ENCODE peak calls at places on chromosomes 7 and 10, in ten cellular contexts. One of them, this sample, is unnamed.

GRCh38 chr10:77428776-77429395 is 208.7 kb downstream of the KCNMA1 start:
- DNase-seq in spleen: no peak
- DNase-seq in AG09309: peak; percentile 68
- DNase-seq in astrocyte: peak; percentile 64
- DNase-seq in PC-9: no peak
- DNase-seq in IMR-90: peak; percentile 82
- DNase-seq in fibroblast of lung: peak; percentile 75
- DNase-seq in fibroblast of villous mesenchyme: peak; percentile 85
- DNase-seq in HFF-Myc: no peak
- DNase-seq in colonic mucosa: peak; percentile 29
- DNase-seq in this sample: peak; percentile 68

GRCh38 chr7:43648725-43649406 is 66.0 kb downstream of the STK17A start:
- DNase-seq in spleen: peak; percentile 91
- DNase-seq in fibroblast of villous mesenchyme: peak; percentile 72
- DNase-seq in IMR-90: peak; percentile 85
- DNase-seq in fibroblast of lung: peak; percentile 69
- DNase-seq in colonic mucosa: peak; percentile 48
- DNase-seq in AG09309: peak; percentile 67
- DNase-seq in HFF-Myc: peak; percentile 76
- DNase-seq in PC-9: no peak
- DNase-seq in astrocyte: peak; percentile 97
- DNase-seq in this sample: peak; percentile 48

GRCh38 chr7:141354251-141354650 is 197.0 kb upstream of the AGK start:
- DNase-seq in PC-9: no peak
- DNase-seq in IMR-90: peak; percentile 8
- DNase-seq in HFF-Myc: no peak
- DNase-seq in AG09309: no peak
- DNase-seq in astrocyte: peak; percentile 93
- DNase-seq in colonic mucosa: no peak
- DNase-seq in fibroblast of villous mesenchyme: peak; percentile 33
- DNase-seq in spleen: no peak
- DNase-seq in fibroblast of lung: peak; percentile 76
- DNase-seq in this sample: no peak

GRCh38 chr7:2510909-2511768 is 8.4 kb upstream of the LFNG start:
- DNase-seq in fibroblast of lung: no peak
- DNase-seq in colonic mucosa: peak; percentile 70
- DNase-seq in IMR-90: no peak
- DNase-seq in fibroblast of villous mesenchyme: peak; percentile 26
- DNase-seq in HFF-Myc: no peak
- DNase-seq in astrocyte: no peak
- DNase-seq in AG09309: no peak
- DNase-seq in spleen: peak; percentile 94
- DNase-seq in PC-9: no peak
- DNase-seq in this sample: no peak

GRCh38 chr10:4652111-4653010 is 173.6 kb upstream of the AKR1E2 start:
- DNase-seq in PC-9: no peak
- DNase-seq in IMR-90: no peak
- DNase-seq in fibroblast of lung: no peak
- DNase-seq in colonic mucosa: no peak
- DNase-seq in HFF-Myc: no peak
- DNase-seq in astrocyte: no peak
- DNase-seq in AG09309: no peak
- DNase-seq in spleen: no peak
- DNase-seq in fibroblast of villous mesenchyme: peak; percentile 25
- DNase-seq in this sample: peak; percentile 54

GRCh38 chr10:89705466-89705865 is 4.1 kb downstream of the KIF20B start:
- DNase-seq in colonic mucosa: no peak
- DNase-seq in IMR-90: no peak
- DNase-seq in PC-9: no peak
- DNase-seq in spleen: no peak
- DNase-seq in fibroblast of lung: no peak
- DNase-seq in AG09309: no peak
- DNase-seq in fibroblast of villous mesenchyme: no peak
- DNase-seq in HFF-Myc: no peak
- DNase-seq in astrocyte: no peak
- DNase-seq in this sample: no peak

GRCh38 chr7:155298288-155298833 is 683 bp downstream of the INSIG1 start:
- DNase-seq in astrocyte: no peak
- DNase-seq in fibroblast of lung: no peak
- DNase-seq in PC-9: peak; percentile 23
- DNase-seq in fibroblast of villous mesenchyme: no peak
- DNase-seq in IMR-90: no peak
- DNase-seq in AG09309: no peak
- DNase-seq in colonic mucosa: peak; percentile 49
- DNase-seq in HFF-Myc: no peak
- DNase-seq in spleen: no peak
- DNase-seq in this sample: no peak

GRCh38 chr10:43389867-43390266 is 18.4 kb downstream of the FXYD4 start:
- DNase-seq in HFF-Myc: no peak
- DNase-seq in spleen: peak; percentile 35
- DNase-seq in colonic mucosa: no peak
- DNase-seq in PC-9: no peak
- DNase-seq in astrocyte: no peak
- DNase-seq in IMR-90: no peak
- DNase-seq in AG09309: no peak
- DNase-seq in fibroblast of lung: no peak
- DNase-seq in fibroblast of villous mesenchyme: peak; percentile 64
- DNase-seq in this sample: no peak

GRCh38 chr7:128840326-128841170 is 10.3 kb downstream of the FLNC start:
- DNase-seq in astrocyte: no peak
- DNase-seq in colonic mucosa: no peak
- DNase-seq in fibroblast of lung: no peak
- DNase-seq in fibroblast of villous mesenchyme: no peak
- DNase-seq in IMR-90: no peak
- DNase-seq in PC-9: no peak
- DNase-seq in AG09309: no peak
- DNase-seq in spleen: no peak
- DNase-seq in HFF-Myc: no peak
- DNase-seq in this sample: no peak

DNA sequence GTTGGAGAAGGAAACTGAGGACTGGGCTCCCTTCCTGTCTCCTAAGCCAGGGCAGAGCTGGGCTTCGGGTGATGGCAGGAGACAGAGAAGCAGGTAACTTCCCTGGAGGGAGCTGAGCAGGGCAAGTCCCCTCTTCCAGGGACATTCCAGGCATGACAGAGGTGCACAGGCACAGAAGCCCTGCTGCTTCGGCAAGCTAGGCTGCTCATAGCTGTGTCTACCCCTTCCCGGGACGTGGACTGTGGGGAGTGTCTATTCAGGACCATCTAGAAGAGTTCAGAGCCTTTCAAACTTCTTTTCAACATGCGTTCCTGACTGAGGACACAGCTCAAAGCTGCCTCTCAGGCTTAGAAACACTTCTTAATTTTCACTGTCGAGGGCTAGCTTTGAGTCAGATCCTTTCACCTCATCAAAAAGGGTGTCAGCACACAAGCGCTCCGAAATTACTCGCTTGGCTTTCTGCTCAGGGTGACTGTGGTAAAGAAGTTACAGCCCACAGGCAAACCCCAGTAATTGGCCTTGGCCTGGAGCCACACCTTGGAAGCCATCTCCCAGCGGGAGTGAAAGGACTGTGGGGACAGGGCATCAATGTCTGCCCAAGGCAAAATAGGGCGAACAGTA is 63.7 kb upstream of the STEAP1B start:
- DNase-seq in IMR-90: peak; percentile 12
- DNase-seq in spleen: no peak
- DNase-seq in astrocyte: peak; percentile 62
- DNase-seq in colonic mucosa: no peak
- DNase-seq in AG09309: no peak
- DNase-seq in fibroblast of lung: no peak
- DNase-seq in fibroblast of villous mesenchyme: no peak
- DNase-seq in HFF-Myc: no peak
- DNase-seq in PC-9: peak; percentile 69
- DNase-seq in this sample: no peak
- H3K4me3 ChIP-seq in IMR-90: no peak overlapping the region
- H3K4me3 ChIP-seq in spleen: peak overlapping the region; percentile 54
- H3K4me3 ChIP-seq in astrocyte: peak overlapping the region; percentile 22
- H3K4me3 ChIP-seq in colonic mucosa: no peak overlapping the region
- H3K4me3 ChIP-seq in AG09309: peak overlapping the region; percentile 20
- H3K4me3 ChIP-seq in fibroblast of lung: peak overlapping the region; percentile 5
- H3K4me3 ChIP-seq in fibroblast of villous mesenchyme: no peak overlapping the region
- H3K4me3 ChIP-seq in HFF-Myc: no peak overlapping the region
- H3K4me3 ChIP-seq in PC-9: peak overlapping the region; percentile 54
- H3K4me3 ChIP-seq in this sample: no peak overlapping the region

GRCh38 chr7:123067814-123068213 is 72.3 kb upstream of the TAS2R16 start:
- DNase-seq in spleen: no peak
- DNase-seq in AG09309: no peak
- DNase-seq in astrocyte: no peak
- DNase-seq in fibroblast of lung: no peak
- DNase-seq in PC-9: no peak
- DNase-seq in colonic mucosa: no peak
- DNase-seq in HFF-Myc: no peak
- DNase-seq in fibroblast of villous mesenchyme: no peak
- DNase-seq in IMR-90: no peak
- DNase-seq in this sample: no peak

GRCh38 chr7:123075838-123076462 is 80.5 kb upstream of the TAS2R16 start:
- DNase-seq in AG09309: no peak
- DNase-seq in HFF-Myc: no peak
- DNase-seq in PC-9: no peak
- DNase-seq in astrocyte: no peak
- DNase-seq in IMR-90: no peak
- DNase-seq in fibroblast of lung: no peak
- DNase-seq in colonic mucosa: no peak
- DNase-seq in spleen: no peak
- DNase-seq in fibroblast of villous mesenchyme: no peak
- DNase-seq in this sample: no peak

GRCh38 chr7:123070702-123071286 is 75.3 kb upstream of the TAS2R16 start:
- DNase-seq in IMR-90: no peak
- DNase-seq in colonic mucosa: no peak
- DNase-seq in spleen: no peak
- DNase-seq in HFF-Myc: no peak
- DNase-seq in fibroblast of villous mesenchyme: peak; percentile 17
- DNase-seq in fibroblast of lung: peak; percentile 14
- DNase-seq in PC-9: peak; percentile 12
- DNase-seq in AG09309: no peak
- DNase-seq in astrocyte: no peak
- DNase-seq in this sample: peak; percentile 9
- TF ChIP-seq CTCF in IMR-90: peak; percentile 3
- TF ChIP-seq CTCF in colonic mucosa: no peak
- TF ChIP-seq CTCF in spleen: no peak
- TF ChIP-seq CTCF in HFF-Myc: no peak
- TF ChIP-seq CTCF in fibroblast of villous mesenchyme: peak; percentile 42
- TF ChIP-seq CTCF in fibroblast of lung: peak; percentile 19
- TF ChIP-seq CTCF in PC-9: peak; percentile 66
- TF ChIP-seq CTCF in AG09309: peak; percentile 16
- TF ChIP-seq CTCF in astrocyte: peak; percentile 41
- TF ChIP-seq CTCF in this sample: peak; percentile 32

DNA sequence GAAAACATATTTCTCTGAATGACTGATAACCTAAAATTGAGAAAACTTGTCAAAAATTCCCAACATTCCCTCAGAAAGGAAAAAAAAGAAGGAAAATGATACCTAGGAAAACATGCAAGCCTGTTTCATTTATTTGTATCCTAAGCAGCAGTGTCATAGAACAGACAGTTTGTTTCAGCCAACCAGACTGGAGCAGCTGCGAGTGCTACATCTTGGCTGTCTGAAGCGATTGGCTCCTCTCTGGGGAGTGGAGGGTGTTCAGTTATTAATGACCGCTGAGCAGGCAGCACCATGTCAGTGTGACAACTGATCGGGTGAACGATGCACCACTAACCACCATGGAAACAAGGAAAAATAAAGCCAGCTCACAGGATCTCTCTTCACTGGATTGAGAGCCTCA is at the start of gene LRRN3:
- DNase-seq in HFF-Myc: no peak
- DNase-seq in fibroblast of villous mesenchyme: peak; percentile 29
- DNase-seq in astrocyte: peak; percentile 64
- DNase-seq in IMR-90: peak; percentile 61
- DNase-seq in AG09309: no peak
- DNase-seq in PC-9: no peak
- DNase-seq in spleen: no peak
- DNase-seq in colonic mucosa: no peak
- DNase-seq in fibroblast of lung: peak; percentile 63
- DNase-seq in this sample: no peak
- H3K4me3 ChIP-seq in HFF-Myc: peak within 1 kb of the TSS; percentile 21
- H3K4me3 ChIP-seq in fibroblast of villous mesenchyme: peak within 1 kb of the TSS; percentile 25
- H3K4me3 ChIP-seq in astrocyte: peak within 1 kb of the TSS; percentile 51
- H3K4me3 ChIP-seq in IMR-90: peak within 1 kb of the TSS; percentile 39
- H3K4me3 ChIP-seq in AG09309: peak within 1 kb of the TSS; percentile 48
- H3K4me3 ChIP-seq in PC-9: no peak within 1 kb of the TSS
- H3K4me3 ChIP-seq in spleen: peak within 1 kb of the TSS; percentile 35
- H3K4me3 ChIP-seq in colonic mucosa: no peak within 1 kb of the TSS
- H3K4me3 ChIP-seq in fibroblast of lung: peak within 1 kb of the TSS; percentile 61
- H3K4me3 ChIP-seq in this sample: no peak within 1 kb of the TSS

GRCh38 chr10:59285073-59285472 is 77.3 kb downstream of the FAM13C start:
- DNase-seq in colonic mucosa: no peak
- DNase-seq in astrocyte: no peak
- DNase-seq in fibroblast of lung: no peak
- DNase-seq in AG09309: no peak
- DNase-seq in PC-9: no peak
- DNase-seq in fibroblast of villous mesenchyme: no peak
- DNase-seq in spleen: no peak
- DNase-seq in HFF-Myc: no peak
- DNase-seq in IMR-90: no peak
- DNase-seq in this sample: no peak

GRCh38 chr10:59287587-59287986 is 74.8 kb downstream of the FAM13C start:
- DNase-seq in spleen: no peak
- DNase-seq in fibroblast of lung: no peak
- DNase-seq in AG09309: no peak
- DNase-seq in astrocyte: peak; percentile 3
- DNase-seq in colonic mucosa: no peak
- DNase-seq in fibroblast of villous mesenchyme: no peak
- DNase-seq in HFF-Myc: no peak
- DNase-seq in PC-9: no peak
- DNase-seq in IMR-90: no peak
- DNase-seq in this sample: no peak

GRCh38 chr10:59289809-59290208 is 72.5 kb downstream of the FAM13C start:
- DNase-seq in spleen: no peak
- DNase-seq in IMR-90: no peak
- DNase-seq in fibroblast of villous mesenchyme: no peak
- DNase-seq in PC-9: no peak
- DNase-seq in fibroblast of lung: no peak
- DNase-seq in HFF-Myc: no peak
- DNase-seq in colonic mucosa: no peak
- DNase-seq in AG09309: no peak
- DNase-seq in astrocyte: no peak
- DNase-seq in this sample: no peak

GRCh38 chr10:59285848-59286247 is 76.5 kb downstream of the FAM13C start:
- DNase-seq in spleen: no peak
- DNase-seq in colonic mucosa: no peak
- DNase-seq in fibroblast of lung: no peak
- DNase-seq in AG09309: no peak
- DNase-seq in astrocyte: no peak
- DNase-seq in HFF-Myc: no peak
- DNase-seq in fibroblast of villous mesenchyme: no peak
- DNase-seq in PC-9: no peak
- DNase-seq in IMR-90: no peak
- DNase-seq in this sample: peak; percentile 8

DNA sequence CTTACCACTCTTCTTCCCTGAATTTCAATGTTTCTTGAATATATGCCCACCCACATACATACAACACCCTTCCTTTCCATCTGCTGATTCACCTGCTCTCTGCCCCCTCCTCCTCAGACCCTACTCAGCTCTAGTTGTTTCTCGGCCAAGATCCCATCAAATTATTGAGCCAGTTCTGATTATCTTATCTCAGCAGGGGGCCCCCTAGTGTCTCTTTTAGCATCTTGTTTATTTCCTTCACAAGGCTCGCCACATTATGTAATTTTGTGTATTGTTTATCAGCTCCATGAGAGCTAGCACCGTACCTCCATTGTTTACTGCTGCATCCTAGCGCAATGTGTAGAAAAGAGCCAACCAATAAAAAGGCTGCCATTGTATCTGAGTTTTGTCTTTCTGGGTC is 71.9 kb downstream of the FAM13C start:
- DNase-seq in astrocyte: no peak
- DNase-seq in HFF-Myc: no peak
- DNase-seq in spleen: no peak
- DNase-seq in fibroblast of villous mesenchyme: no peak
- DNase-seq in fibroblast of lung: no peak
- DNase-seq in IMR-90: no peak
- DNase-seq in AG09309: no peak
- DNase-seq in colonic mucosa: no peak
- DNase-seq in PC-9: no peak
- DNase-seq in this sample: peak; percentile 26
- TF ChIP-seq CTCF in astrocyte: no peak
- TF ChIP-seq CTCF in HFF-Myc: peak; percentile 17
- TF ChIP-seq CTCF in spleen: no peak
- TF ChIP-seq CTCF in fibroblast of villous mesenchyme: no peak
- TF ChIP-seq CTCF in fibroblast of lung: no peak
- TF ChIP-seq CTCF in IMR-90: no peak
- TF ChIP-seq CTCF in AG09309: no peak
- TF ChIP-seq CTCF in colonic mucosa: no peak
- TF ChIP-seq CTCF in PC-9: no peak
- TF ChIP-seq CTCF in this sample: peak; percentile 24